ENCODE peak calls at places on chromosomes 13 and 19, in seven cellular contexts. O is left ventricle myocardium inferior, L is right atrium auricular region, Q is upper lobe of right lung, K is heart right ventricle, H is thoracic aorta, G is tibial nerve. X is an unnamed sample.

GRCh38 chr19:6424190-6424938 is at the start of gene KHSRP:
- DNase-seq in O (no peak), L (no peak), Q (peak; percentile 77), K (peak; percentile 34), H (no peak), G (no peak), X (no peak)

GRCh38 chr19:32843716-32844245 is 25.8 kb downstream of the SLC7A9 start:
- DNase-seq in O (no peak), L (no peak), Q (no peak), K (no peak), H (no peak), G (no peak), X (peak; percentile 44)

GRCh38 chr13:43865892-43866291 is 13.6 kb downstream of the CCDC122 start:
- DNase-seq in O (no peak), L (no peak), Q (no peak), K (no peak), H (no peak), G (no peak), X (no peak)

GRCh38 chr13:25988655-25989054 is 63.2 kb downstream of the SHISA2 start:
- DNase-seq in O (no peak), L (no peak), Q (no peak), K (no peak), H (no peak), G (no peak), X (no peak)

GRCh38 chr19:6402834-6403608 is 10.1 kb upstream of the GTF2F1 start:
- DNase-seq in O (no peak), L (no peak), Q (no peak), K (no peak), H (no peak), G (no peak), X (no peak)

GRCh38 chr19:10167459-10167858 is 27.3 kb downstream of the DNMT1 start:
- DNase-seq in O (no peak), L (no peak), Q (no peak), K (no peak), H (no peak), G (no peak), X (no peak)

GRCh38 chr19:50721441-50722137 is 1.6 kb upstream of the CLEC11A start:
- DNase-seq in O (no peak), L (no peak), Q (no peak), K (no peak), H (no peak), G (no peak), X (no peak)

GRCh38 chr19:44792286-44792685 is 14.6 kb downstream of the CBLC start:
- DNase-seq in O (no peak), L (no peak), Q (no peak), K (no peak), H (no peak), G (no peak), X (no peak)

GRCh38 chr13:51261610-51262249 is 39.5 kb downstream of the FAM124A start:
- DNase-seq in O (no peak), L (no peak), Q (no peak), K (no peak), H (no peak), G (no peak), X (no peak)

GRCh38 chr19:55117636-55118391 is at the start of gene PPP1R12C:
- DNase-seq in O (peak; percentile 99), L (peak; percentile 99), Q (peak; percentile 99), K (peak; percentile 99), H (peak; percentile 97), G (peak; percentile 96), X (peak; percentile 100)

GRCh38 chr13:82688400-82688999 is 1193.8 kb downstream of the SLITRK1 start:
- DNase-seq in O (no peak), L (no peak), Q (no peak), K (no peak), H (no peak), G (no peak), X (no peak)

GRCh38 chr19:35789978-35790944 is 14.9 kb downstream of the ARHGAP33 start:
- DNase-seq in O (no peak), L (no peak), Q (no peak), K (no peak), H (no peak), G (no peak), X (no peak)

GRCh38 chr13:25288966-25289365 is 1.7 kb upstream of the MTMR6 start:
- DNase-seq in O (no peak), L (no peak), Q (no peak), K (no peak), H (no peak), G (no peak), X (no peak)

GRCh38 chr13:32261567-32261966 is 53.6 kb downstream of the ZAR1L start:
- DNase-seq in O (peak; percentile 69), L (peak; percentile 90), Q (no peak), K (peak; percentile 58), H (peak; percentile 62), G (peak; percentile 55), X (no peak)

GRCh38 chr13:48644951-48645350 is 8.8 kb upstream of the CYSLTR2 start:
- DNase-seq in O (no peak), L (no peak), Q (no peak), K (no peak), H (no peak), G (no peak), X (no peak)

GRCh38 chr13:51839711-51840110 is 5.3 kb downstream of the TMEM272 start:
- DNase-seq in O (no peak), L (no peak), Q (no peak), K (no peak), H (no peak), G (no peak), X (no peak)

GRCh38 chr19:1754651-1755466 is 1.6 kb downstream of the ONECUT3 start:
- DNase-seq in O (no peak), L (no peak), Q (no peak), K (no peak), H (no peak), G (no peak), X (no peak)

GRCh38 chr13:61608138-61608537 is 192.5 kb upstream of the PCDH20 start:
- DNase-seq in O (no peak), L (no peak), Q (no peak), K (no peak), H (no peak), G (no peak), X (no peak)

GRCh38 chr13:49956131-49956530 is 20.0 kb upstream of the SPRYD7 start:
- DNase-seq in O (no peak), L (no peak), Q (no peak), K (no peak), H (no peak), G (no peak), X (no peak)

GRCh38 chr19:58218899-58219298 is 9.8 kb upstream of the ZNF544 start:
- DNase-seq in O (no peak), L (no peak), Q (no peak), K (no peak), H (no peak), G (no peak), X (no peak)

GRCh38 chr13:108269601-108270328 is at the start of gene TNFSF13B:
- DNase-seq in O (peak; percentile 42), L (peak; percentile 61), Q (peak; percentile 80), K (peak; percentile 35), H (no peak), G (no peak), X (peak; percentile 76)
- H3K36me3 ChIP-seq in O (no peaks in the 10 kb centered on the region), L (no peaks in the 10 kb centered on the region), Q (no peaks in the 10 kb centered on the region), K (no peaks in the 10 kb centered on the region), H (no peaks in the 10 kb centered on the region), G (no peaks in the 10 kb centered on the region), X (no peaks in the 10 kb centered on the region)

GRCh38 chr13:97233499-97233898 is 11.4 kb downstream of the MBNL2 start:
- DNase-seq in O (no peak), L (no peak), Q (no peak), K (no peak), H (no peak), G (no peak), X (no peak)
- H3K27ac ChIP-seq in O (peak overlapping the region; percentile 85), L (no peak overlapping the region), Q (no peak overlapping the region), K (no peak overlapping the region), H (no peak overlapping the region), G (peak overlapping the region; percentile 12), X (peak overlapping the region; percentile 5)

GRCh38 chr13:45464141-45464686 is 525 bp upstream of the COG3 start:
- DNase-seq in O (no peak), L (no peak), Q (no peak), K (no peak), H (no peak), G (no peak), X (no peak)
- H3K4me3 ChIP-seq in O (peak overlapping the region; percentile 98), L (peak overlapping the region; percentile 97), Q (peak overlapping the region; percentile 92), K (peak overlapping the region; percentile 96), H (peak overlapping the region; percentile 77), G (peak overlapping the region; percentile 86), X (peak overlapping the region; percentile 90)

GRCh38 chr19:7817801-7818200 is 12.2 kb upstream of the EVI5L start:
- DNase-seq in O (no peak), L (no peak), Q (no peak), K (no peak), H (no peak), G (no peak), X (no peak)
- H3K36me3 ChIP-seq in O (no peaks in the 10 kb centered on the region), L (no peaks in the 10 kb centered on the region), Q (no peaks in the 10 kb centered on the region), K (no peaks in the 10 kb centered on the region), H (no peaks in the 10 kb centered on the region), G (no peaks in the 10 kb centered on the region), X (no peaks in the 10 kb centered on the region)

DNA sequence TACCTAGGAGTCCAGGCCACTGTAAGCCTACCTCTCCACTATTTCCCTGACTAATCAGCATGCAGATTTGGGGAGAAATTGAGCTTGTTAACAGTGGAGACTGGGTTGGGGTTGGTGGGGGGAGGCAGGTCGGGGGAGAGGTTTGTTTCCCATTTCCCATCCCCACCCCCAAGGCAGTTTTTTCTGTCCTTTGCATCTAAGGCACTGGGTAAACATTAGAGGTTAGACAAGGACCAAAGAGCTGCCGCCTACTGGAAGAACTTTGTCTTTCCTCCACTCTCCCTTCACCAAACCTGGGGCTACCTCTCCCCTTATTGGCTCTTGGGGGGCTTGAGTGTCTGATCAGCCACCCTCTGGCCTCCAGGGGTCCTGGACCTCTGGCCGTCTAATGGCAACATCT is 953 bp downstream of the KCNN4 start:
- DNase-seq in O (no peak), L (no peak), Q (no peak), K (no peak), H (no peak), G (no peak), X (no peak)
- H3K27ac ChIP-seq in O (no peak overlapping the region), L (peak overlapping the region; percentile 11), Q (no peak overlapping the region), K (no peak overlapping the region), H (no peak overlapping the region), G (peak overlapping the region; percentile 60), X (no peak overlapping the region)

DNA sequence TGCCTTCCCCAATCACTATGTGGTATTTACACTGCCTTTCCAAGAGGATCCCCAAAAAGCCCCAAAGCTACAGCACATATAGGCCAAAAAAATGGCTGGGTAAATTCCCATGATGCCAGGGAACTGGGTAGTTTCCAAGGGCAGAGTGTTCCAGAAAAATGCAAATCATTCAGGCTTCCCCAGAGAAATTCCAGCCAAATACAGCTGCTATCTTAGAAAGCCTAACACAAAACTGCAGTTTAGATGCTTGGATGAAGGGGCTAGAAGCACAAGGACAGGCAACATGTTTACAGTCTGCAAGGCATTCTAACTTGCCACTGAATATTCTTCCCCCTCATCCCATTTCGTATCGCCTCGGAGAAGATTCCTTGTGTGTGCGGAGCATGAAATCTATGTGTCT is 6.2 kb downstream of the FOXO1 start:
- DNase-seq in O (no peak), L (no peak), Q (no peak), K (no peak), H (no peak), G (no peak), X (no peak)
- H3K4me3 ChIP-seq in O (peak overlapping the region; percentile 5), L (no peak overlapping the region), Q (no peak overlapping the region), K (no peak overlapping the region), H (no peak overlapping the region), G (peak overlapping the region; percentile 1), X (no peak overlapping the region)